ENCODE peak calls at places on chromosomes 7 and 10, in seven cellular contexts. E is lung, A is right cardiac atrium, R is esophagus muscularis mucosa, S is heart right ventricle, X is hepatocyte, T is right lobe of liver. K is an unnamed sample.
A peak's percentile ranks its signal among the peaks of the same experiment; 100 is the strongest.

GRCh38 chr10:122981066-122981464 is 864 bp downstream of the PSTK start:
- DNase-seq in A (no peak), X (peak; percentile 46), S (no peak), R (no peak), E (no peak), T (no peak), K (no peak)

GRCh38 chr10:43978936-43979335 is 330.3 kb upstream of the ZNF32 start:
- DNase-seq in R (no peak), T (no peak), A (no peak), S (no peak), E (peak; percentile 22), X (no peak), K (no peak)

GRCh38 chr7:101668726-101669125 is 39.6 kb upstream of the MYL10 start:
- DNase-seq in S (no peak), R (no peak), T (no peak), A (no peak), X (no peak), E (no peak), K (no peak)

GRCh38 chr10:103062854-103063642 is 130.0 kb downstream of the NT5C2 start:
- DNase-seq in X (no peak), R (no peak), A (no peak), E (no peak), S (no peak), T (no peak), K (no peak)

GRCh38 chr10:13102002-13102794 is 2.2 kb downstream of the OPTN start:
- DNase-seq in R (no peak), T (peak; percentile 76), S (peak; percentile 33), A (peak; percentile 63), X (peak; percentile 31), E (no peak), K (no peak)

GRCh38 chr10:341081-341740 is 206.0 kb downstream of the ZMYND11 start:
- DNase-seq in X (no peak), R (no peak), S (no peak), T (no peak), A (no peak), E (no peak), K (no peak)

GRCh38 chr10:103626178-103626577 is 132.7 kb downstream of the NEURL1 start:
- DNase-seq in S (no peak), R (no peak), E (no peak), T (no peak), A (peak; percentile 80), X (no peak), K (no peak)

GRCh38 chr10:86252051-86252450 is 114.5 kb downstream of the GRID1 start:
- DNase-seq in R (no peak), E (no peak), A (no peak), X (no peak), S (no peak), T (no peak), K (no peak)

GRCh38 chr7:25565949-25566348 is 337.7 kb upstream of the NPVF start:
- DNase-seq in E (peak; percentile 66), A (peak; percentile 81), X (peak; percentile 70), T (no peak), R (peak; percentile 94), S (peak; percentile 36), K (peak; percentile 82)

GRCh38 chr10:97025613-97026242 is 160.0 kb downstream of the SLIT1 start:
- DNase-seq in X (peak; percentile 49), T (no peak), A (peak; percentile 60), E (peak; percentile 61), R (no peak), S (peak; percentile 37), K (peak; percentile 66)

GRCh38 chr10:95391570-95392249 is 100.9 kb upstream of the PDLIM1 start:
- DNase-seq in E (no peak), A (peak; percentile 72), T (no peak), X (peak; percentile 78), S (no peak), R (no peak), K (no peak)

GRCh38 chr10:107340345-107340744 is 175.8 kb upstream of the SORCS1 start:
- DNase-seq in A (no peak), R (no peak), E (no peak), X (peak; percentile 3), T (no peak), S (no peak), K (no peak)

GRCh38 chr10:110212119-110213006 is 5.0 kb downstream of the MXI1 start:
- DNase-seq in E (peak; percentile 44), S (no peak), X (peak; percentile 22), R (peak; percentile 92), A (peak; percentile 70), T (no peak), K (no peak)

GRCh38 chr7:108623220-108623619 is 53.5 kb downstream of the DNAJB9 start:
- DNase-seq in R (no peak), E (no peak), X (no peak), A (no peak), S (no peak), T (no peak), K (no peak)

DNA sequence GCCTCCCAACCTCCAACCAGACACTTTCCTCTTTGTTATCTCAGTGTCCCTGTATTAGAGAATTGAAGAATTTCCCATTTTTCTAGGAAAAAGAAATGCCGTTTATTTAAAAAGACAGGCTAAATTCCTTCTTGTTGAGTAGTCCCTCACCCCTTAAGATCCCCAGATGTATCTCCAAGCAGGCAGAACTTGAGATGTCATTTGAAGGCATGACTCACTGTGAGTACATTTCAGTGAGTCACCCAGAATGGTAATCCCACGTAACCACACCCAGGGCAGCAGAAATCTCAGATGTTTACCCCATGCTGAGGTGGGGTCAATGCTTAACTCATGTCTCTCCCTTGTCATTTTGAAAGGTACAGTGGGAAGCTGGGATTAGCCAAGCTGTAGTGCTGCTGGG is 4.4 kb downstream of the ZNF655 start:
- DNase-seq in T (no peak), S (no peak), R (no peak), X (peak; percentile 83), A (no peak), E (peak; percentile 39), K (no peak)
- H3K27ac ChIP-seq in T (no peak overlapping the region), S (no peak overlapping the region), R (peak overlapping the region; percentile 66), X (peak overlapping the region; percentile 99), A (no peak overlapping the region), E (no peak overlapping the region), K (no peak overlapping the region)

GRCh38 chr7:27113991-27114866 is 11.7 kb upstream of the HOXA2 start:
- DNase-seq in R (no peak), T (no peak), A (no peak), X (peak; percentile 55), S (no peak), E (no peak), K (no peak)
- H3K4me1 ChIP-seq in R (peaks cover 65% of the 10 kb centered on the region), T (no peaks in the 10 kb centered on the region), A (no peaks in the 10 kb centered on the region), X (peaks cover 18% of the 10 kb centered on the region), S (peaks cover 4% of the 10 kb centered on the region), E (no peaks in the 10 kb centered on the region), K (peaks cover 27% of the 10 kb centered on the region)

GRCh38 chr7:116706668-116707126 is 34.7 kb downstream of the MET start:
- DNase-seq in S (no peak), E (no peak), R (no peak), A (no peak), X (no peak), T (no peak), K (no peak)
- H3K4me3 ChIP-seq in S (no peak overlapping the region), E (no peak overlapping the region), R (no peak overlapping the region), A (no peak overlapping the region), X (no peak overlapping the region), T (no peak overlapping the region), K (no peak overlapping the region)

GRCh38 chr10:69051710-69052487 is 36.0 kb upstream of the SRGN start:
- DNase-seq in R (no peak), E (no peak), A (no peak), T (no peak), X (no peak), S (peak; percentile 52), K (no peak)

GRCh38 chr10:69048103-69048502 is 39.8 kb upstream of the SRGN start:
- DNase-seq in X (no peak), E (peak; percentile 57), R (no peak), A (peak; percentile 67), T (peak; percentile 62), S (peak; percentile 50), K (peak; percentile 66)

GRCh38 chr10:69049564-69049955 is 38.3 kb upstream of the SRGN start:
- DNase-seq in X (no peak), A (peak; percentile 57), T (peak; percentile 60), R (no peak), E (no peak), S (no peak), K (no peak)

GRCh38 chr10:69055241-69055640 is 32.7 kb upstream of the SRGN start:
- DNase-seq in X (no peak), A (no peak), R (no peak), E (no peak), T (no peak), S (no peak), K (no peak)

GRCh38 chr10:69051303-69051702 is 36.6 kb upstream of the SRGN start:
- DNase-seq in X (no peak), E (no peak), S (no peak), T (no peak), R (no peak), A (peak; percentile 64), K (peak; percentile 68)
- H3K27ac ChIP-seq in X (no peak overlapping the region), E (peak overlapping the region; percentile 26), S (peak overlapping the region; percentile 54), T (no peak overlapping the region), R (no peak overlapping the region), A (no peak overlapping the region), K (no peak overlapping the region)

GRCh38 chr10:71266918-71267442 is 52.1 kb upstream of the SLC29A3 start:
- DNase-seq in T (no peak), A (peak; percentile 16), X (no peak), R (no peak), S (no peak), E (no peak), K (no peak)
- H3K4me1 ChIP-seq in T (no peaks in the 10 kb centered on the region), A (peaks cover 17% of the 10 kb centered on the region), X (peaks cover 39% of the 10 kb centered on the region), R (peaks cover 25% of the 10 kb centered on the region), S (peaks cover 95% of the 10 kb centered on the region), E (peaks cover 9% of the 10 kb centered on the region), K (peaks cover 85% of the 10 kb centered on the region)

DNA sequence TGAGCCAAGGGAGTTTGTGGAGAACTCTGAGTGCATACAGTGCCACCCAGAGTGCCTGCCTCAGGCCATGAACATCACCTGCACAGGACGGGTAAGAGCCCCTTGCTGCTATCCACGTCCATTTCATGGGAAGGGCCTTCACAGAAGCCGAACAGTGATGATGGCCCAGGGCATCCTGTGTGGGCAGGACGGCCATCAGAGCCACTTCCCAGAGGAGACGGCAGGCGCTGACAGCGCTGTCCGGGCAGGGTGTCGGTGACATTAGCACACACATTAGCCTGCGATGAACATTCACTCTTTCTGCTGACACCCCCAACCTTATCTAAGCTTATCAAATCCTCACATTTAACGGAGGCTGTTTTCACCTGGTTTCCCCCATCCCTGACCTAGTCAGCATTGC is 144.9 kb downstream of the EGFR start:
- DNase-seq in S (no peak), T (no peak), A (peak; percentile 59), E (no peak), R (no peak), X (no peak), K (no peak)
- H3K4me3 ChIP-seq in S (no peak overlapping the region), T (no peak overlapping the region), A (no peak overlapping the region), E (no peak overlapping the region), R (no peak overlapping the region), X (no peak overlapping the region), K (no peak overlapping the region)

GRCh38 chr10:19848226-19848950 is 32.2 kb downstream of the PLXDC2 start:
- DNase-seq in S (no peak), E (no peak), A (no peak), X (no peak), T (no peak), R (no peak), K (no peak)

GRCh38 chr10:19847321-19847720 is 31.1 kb downstream of the PLXDC2 start:
- DNase-seq in S (no peak), A (no peak), T (no peak), X (peak; percentile 22), R (no peak), E (no peak), K (no peak)

GRCh38 chr10:19843487-19843886 is 27.3 kb downstream of the PLXDC2 start:
- DNase-seq in T (no peak), X (no peak), R (no peak), S (no peak), E (no peak), A (no peak), K (no peak)

GRCh38 chr10:19845963-19846362 is 29.7 kb downstream of the PLXDC2 start:
- DNase-seq in S (no peak), T (no peak), X (no peak), E (no peak), R (no peak), A (no peak), K (no peak)
- H3K27ac ChIP-seq in S (no peak overlapping the region), T (no peak overlapping the region), X (no peak overlapping the region), E (no peak overlapping the region), R (no peak overlapping the region), A (no peak overlapping the region), K (no peak overlapping the region)